ENCODE peak calls at places on chromosomes 5 and 9, in nine cellular contexts. W is smooth muscle cell of the brain vasculature; P is GM13976; S is activated CD4-positive, alpha-beta T cell treated with anti-CD3 and anti-CD28 coated beads for 48 hours; X is NCI-H1417; V is Calu3; K is NAMALWA; N is activated B cell treated with CpG ODN at 0.5 μM for 24 hours; J is SHP77 treated with DMSO at 0.1 percent for 48 hours. A is an unnamed sample.

GRCh38 chr9:133844876-133845658 is 106.9 kb upstream of the SARDH start:
- DNase-seq in W (no peak), P (no peak), S (no peak), X (no peak), V (no peak), K (no peak), N (no peak), J (peak; percentile 62), A (no peak)

GRCh38 chr5:81852277-81853004 is 101.5 kb upstream of the SSBP2 start:
- DNase-seq in W (peak; percentile 36), P (peak; percentile 47), S (peak; percentile 14), X (peak; percentile 84), V (no peak), K (peak; percentile 30), N (peak; percentile 26), J (peak; percentile 64), A (peak; percentile 21)

GRCh38 chr9:136690841-136691261 is 3.6 kb upstream of the AGPAT2 start:
- DNase-seq in W (no peak), P (no peak), S (no peak), X (no peak), V (no peak), K (no peak), N (no peak), J (peak; percentile 33), A (no peak)

GRCh38 chr9:99635032-99635431 is 186.7 kb upstream of the NR4A3 start:
- DNase-seq in W (no peak), P (no peak), S (no peak), X (no peak), V (no peak), K (no peak), N (no peak), J (no peak), A (no peak)

GRCh38 chr5:138508958-138509357 is 34.1 kb downstream of the ETF1 start:
- DNase-seq in W (no peak), P (no peak), S (no peak), X (no peak), V (no peak), K (no peak), N (no peak), J (no peak), A (no peak)

GRCh38 chr9:14383296-14383695 is 69.4 kb upstream of the NFIB start:
- DNase-seq in W (no peak), P (no peak), S (no peak), X (peak; percentile 3), V (peak; percentile 1), K (peak; percentile 28), N (no peak), J (no peak), A (no peak)

GRCh38 chr5:145982572-145983314 is 46.4 kb downstream of the SH3RF2 start:
- DNase-seq in W (no peak), P (no peak), S (no peak), X (no peak), V (no peak), K (no peak), N (no peak), J (no peak), A (no peak)

GRCh38 chr5:158955636-158956035 is 144.1 kb downstream of the EBF1 start:
- DNase-seq in W (no peak), P (no peak), S (no peak), X (no peak), V (no peak), K (peak; percentile 48), N (no peak), J (no peak), A (no peak)

GRCh38 chr5:98755406-98755805 is 18.1 kb upstream of the RGMB start:
- DNase-seq in W (peak; percentile 61), P (no peak), S (no peak), X (no peak), V (no peak), K (no peak), N (no peak), J (no peak), A (no peak)